ENCODE peak calls at places on chromosomes 12 and 14, in six cellular contexts. One of them, this sample, is unnamed.

GRCh38 chr12:115201928-115202327 is 518.0 kb upstream of the TBX3 start:
- DNase-seq in uterus: no peak
- DNase-seq in CD8-positive, alpha-beta T cell: no peak
- DNase-seq in AG10803: no peak
- DNase-seq in GM20000: no peak
- DNase-seq in mesothelial cell of epicardium: no peak
- DNase-seq in this sample: no peak

GRCh38 chr14:73829526-73830431 is 21.9 kb upstream of the PTGR2 start:
- DNase-seq in uterus: no peak
- DNase-seq in CD8-positive, alpha-beta T cell: no peak
- DNase-seq in AG10803: peak
- DNase-seq in GM20000: peak
- DNase-seq in mesothelial cell of epicardium: no peak
- DNase-seq in this sample: no peak

GRCh38 chr12:109065154-109065852 is 12.9 kb downstream of the USP30 start:
- DNase-seq in uterus: no peak
- DNase-seq in CD8-positive, alpha-beta T cell: no peak
- DNase-seq in AG10803: no peak
- DNase-seq in GM20000: no peak
- DNase-seq in mesothelial cell of epicardium: no peak
- DNase-seq in this sample: no peak

GRCh38 chr12:15861404-15861803 is 20.8 kb upstream of the STRAP start:
- DNase-seq in uterus: no peak
- DNase-seq in CD8-positive, alpha-beta T cell: no peak
- DNase-seq in AG10803: no peak
- DNase-seq in GM20000: no peak
- DNase-seq in mesothelial cell of epicardium: no peak
- DNase-seq in this sample: no peak

GRCh38 chr12:124085419-124085818 is 112.4 kb downstream of the ZNF664 start:
- DNase-seq in uterus: no peak
- DNase-seq in CD8-positive, alpha-beta T cell: no peak
- DNase-seq in AG10803: no peak
- DNase-seq in GM20000: no peak
- DNase-seq in mesothelial cell of epicardium: no peak
- DNase-seq in this sample: no peak

GRCh38 chr14:76771432-76771980 is 10.2 kb downstream of the VASH1 start:
- DNase-seq in uterus: no peak
- DNase-seq in CD8-positive, alpha-beta T cell: no peak
- DNase-seq in AG10803: no peak
- DNase-seq in GM20000: no peak
- DNase-seq in mesothelial cell of epicardium: no peak
- DNase-seq in this sample: no peak

GRCh38 chr12:26799741-26800140 is 33.3 kb downstream of the ITPR2 start:
- DNase-seq in uterus: no peak
- DNase-seq in CD8-positive, alpha-beta T cell: no peak
- DNase-seq in AG10803: no peak
- DNase-seq in GM20000: no peak
- DNase-seq in mesothelial cell of epicardium: no peak
- DNase-seq in this sample: no peak

GRCh38 chr12:52168019-52168717 is 23.6 kb downstream of the KRT80 start:
- DNase-seq in uterus: no peak
- DNase-seq in CD8-positive, alpha-beta T cell: no peak
- DNase-seq in AG10803: no peak
- DNase-seq in GM20000: no peak
- DNase-seq in mesothelial cell of epicardium: no peak
- DNase-seq in this sample: no peak

GRCh38 chr12:41962171-41962572 is 182.5 kb downstream of the GXYLT1 start:
- DNase-seq in uterus: no peak
- DNase-seq in CD8-positive, alpha-beta T cell: no peak
- DNase-seq in AG10803: no peak
- DNase-seq in GM20000: no peak
- DNase-seq in mesothelial cell of epicardium: no peak
- DNase-seq in this sample: no peak

DNA sequence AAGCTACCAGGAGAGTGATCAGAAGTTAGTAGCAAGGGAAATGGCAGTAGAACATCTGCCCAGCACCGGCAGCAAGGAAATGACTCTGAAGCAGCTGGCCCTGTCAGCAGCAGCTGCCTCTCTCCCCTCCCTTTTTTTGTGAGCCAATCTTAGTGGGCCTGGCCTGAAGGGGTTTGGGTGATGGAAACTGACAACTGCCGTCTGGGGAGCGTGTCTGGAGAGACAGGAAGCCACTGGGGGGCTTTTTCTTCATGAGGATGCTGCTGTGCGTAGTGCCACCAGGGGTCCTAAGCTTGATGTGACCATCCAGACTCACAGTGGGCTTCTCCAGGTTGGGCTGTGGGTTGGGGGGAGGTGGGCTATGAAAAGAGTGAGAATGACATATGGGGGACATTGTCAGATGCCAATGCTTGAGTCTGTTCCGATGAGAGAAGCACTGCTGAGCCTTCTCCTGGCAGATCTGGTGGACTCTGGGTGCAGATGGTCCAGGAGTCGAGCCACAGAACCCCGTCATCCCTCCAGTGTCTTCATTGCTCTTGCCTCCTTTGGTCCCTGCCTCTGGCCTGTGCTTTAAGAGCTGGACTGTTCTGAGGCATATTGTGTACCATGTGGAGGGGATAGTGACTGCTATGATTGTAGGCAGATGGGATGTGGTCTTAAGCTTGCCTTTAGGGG is 87.6 kb upstream of the HIF1A start:
- DNase-seq in uterus: no peak
- DNase-seq in CD8-positive, alpha-beta T cell: peak
- DNase-seq in AG10803: no peak
- DNase-seq in GM20000: no peak
- DNase-seq in mesothelial cell of epicardium: no peak
- DNase-seq in this sample: peak
- TF ChIP-seq CTCF in uterus: no peak
- TF ChIP-seq CTCF in CD8-positive, alpha-beta T cell: no peak
- TF ChIP-seq CTCF in AG10803: peak
- TF ChIP-seq CTCF in GM20000: no peak
- TF ChIP-seq CTCF in mesothelial cell of epicardium: no peak
- TF ChIP-seq CTCF in this sample: no peak

DNA sequence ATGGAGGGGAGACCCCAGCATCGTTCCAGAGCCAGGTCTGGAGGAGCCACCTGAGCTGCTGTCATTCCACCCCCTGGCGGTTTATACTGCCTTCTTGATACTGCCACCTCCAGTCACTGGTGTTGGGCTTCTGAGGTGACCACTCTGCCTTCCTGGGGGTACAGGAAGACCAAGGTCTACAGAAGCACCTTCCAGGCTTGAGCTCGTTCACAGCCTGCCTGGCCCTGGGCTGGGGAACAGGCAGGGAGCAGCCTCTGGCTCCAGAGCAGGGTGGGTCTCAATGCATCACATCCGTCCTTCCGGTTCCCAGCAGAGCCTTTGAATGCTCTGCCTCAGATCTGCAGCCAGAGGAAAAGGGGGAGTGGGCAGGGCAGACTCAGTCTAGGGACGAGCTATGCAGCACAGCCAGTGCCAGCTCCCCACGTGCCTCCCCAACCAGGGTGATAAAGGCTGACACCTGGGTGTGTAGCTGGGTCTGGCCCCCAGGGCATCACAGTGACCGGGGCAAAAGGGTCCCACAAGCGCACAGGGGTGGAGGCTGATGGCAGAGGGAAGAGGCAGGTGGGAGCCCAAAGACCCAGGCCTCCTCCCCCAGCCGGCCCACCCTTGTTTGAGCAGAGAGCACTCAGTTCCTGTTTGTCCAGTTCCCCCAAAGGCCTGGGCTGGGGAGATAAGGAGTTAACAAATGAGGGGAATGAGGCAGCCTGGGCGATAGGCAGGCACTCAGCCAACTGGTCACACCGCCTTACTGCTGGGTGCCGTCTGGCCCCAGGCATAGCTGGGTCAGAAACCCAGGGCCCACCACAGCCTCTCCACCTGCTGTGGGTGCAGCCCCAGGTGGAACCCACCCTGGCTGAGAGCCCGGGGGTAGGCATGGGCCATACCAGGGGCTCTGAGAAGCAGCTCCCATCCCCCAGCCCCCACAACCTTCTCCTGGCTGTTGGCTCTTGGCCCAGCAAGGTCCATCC is 17.1 kb downstream of the DEGS2 start:
- DNase-seq in uterus: peak
- DNase-seq in CD8-positive, alpha-beta T cell: no peak
- DNase-seq in AG10803: no peak
- DNase-seq in GM20000: no peak
- DNase-seq in mesothelial cell of epicardium: peak
- DNase-seq in this sample: no peak
- TF ChIP-seq CTCF in uterus: no peak
- TF ChIP-seq CTCF in CD8-positive, alpha-beta T cell: no peak
- TF ChIP-seq CTCF in AG10803: no peak
- TF ChIP-seq CTCF in GM20000: no peak
- TF ChIP-seq CTCF in mesothelial cell of epicardium: no peak
- TF ChIP-seq CTCF in this sample: no peak

GRCh38 chr12:86838709-86839108 is 582.5 kb upstream of the MGAT4C start:
- DNase-seq in uterus: no peak
- DNase-seq in CD8-positive, alpha-beta T cell: no peak
- DNase-seq in AG10803: no peak
- DNase-seq in GM20000: no peak
- DNase-seq in mesothelial cell of epicardium: no peak
- DNase-seq in this sample: no peak
- TF ChIP-seq CTCF in uterus: no peak
- TF ChIP-seq CTCF in CD8-positive, alpha-beta T cell: no peak
- TF ChIP-seq CTCF in AG10803: no peak
- TF ChIP-seq CTCF in GM20000: no peak
- TF ChIP-seq CTCF in mesothelial cell of epicardium: no peak
- TF ChIP-seq CTCF in this sample: no peak

DNA sequence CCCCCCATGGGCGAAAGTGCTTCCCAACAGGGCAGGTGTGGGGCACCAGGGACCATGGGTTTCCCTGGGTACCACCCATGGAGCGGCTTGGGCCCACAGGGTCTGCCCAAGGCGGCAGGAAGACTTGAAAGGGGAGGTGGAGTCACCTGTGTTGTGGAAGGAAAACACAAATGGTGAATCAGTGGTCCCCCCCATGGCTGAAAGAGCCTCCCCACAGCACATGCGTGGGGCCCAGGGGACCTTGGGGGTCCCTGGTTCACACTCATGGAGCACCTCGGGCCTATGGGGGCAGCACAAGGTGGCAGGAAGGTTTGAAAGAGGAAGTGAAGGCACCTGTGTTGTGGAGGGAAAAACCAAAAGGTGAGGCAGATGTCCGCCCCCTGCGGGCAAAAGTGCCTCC is 581.9 kb downstream of the ALG10 start:
- DNase-seq in uterus: peak
- DNase-seq in CD8-positive, alpha-beta T cell: no peak
- DNase-seq in AG10803: no peak
- DNase-seq in GM20000: no peak
- DNase-seq in mesothelial cell of epicardium: no peak
- DNase-seq in this sample: no peak
- TF ChIP-seq CTCF in uterus: no peak
- TF ChIP-seq CTCF in CD8-positive, alpha-beta T cell: no peak
- TF ChIP-seq CTCF in AG10803: no peak
- TF ChIP-seq CTCF in GM20000: no peak
- TF ChIP-seq CTCF in mesothelial cell of epicardium: no peak
- TF ChIP-seq CTCF in this sample: no peak

GRCh38 chr14:63367742-63368364 is 49.1 kb upstream of the GPHB5 start:
- DNase-seq in uterus: no peak
- DNase-seq in CD8-positive, alpha-beta T cell: no peak
- DNase-seq in AG10803: no peak
- DNase-seq in GM20000: no peak
- DNase-seq in mesothelial cell of epicardium: no peak
- DNase-seq in this sample: no peak
- TF ChIP-seq CTCF in uterus: no peak
- TF ChIP-seq CTCF in CD8-positive, alpha-beta T cell: no peak
- TF ChIP-seq CTCF in AG10803: peak
- TF ChIP-seq CTCF in GM20000: no peak
- TF ChIP-seq CTCF in mesothelial cell of epicardium: no peak
- TF ChIP-seq CTCF in this sample: no peak

GRCh38 chr14:103604620-103605019 is 24.4 kb upstream of the KLC1 start:
- DNase-seq in uterus: no peak
- DNase-seq in CD8-positive, alpha-beta T cell: no peak
- DNase-seq in AG10803: no peak
- DNase-seq in GM20000: no peak
- DNase-seq in mesothelial cell of epicardium: no peak
- DNase-seq in this sample: no peak

GRCh38 chr14:103607822-103608221 is 21.2 kb upstream of the KLC1 start:
- DNase-seq in uterus: no peak
- DNase-seq in CD8-positive, alpha-beta T cell: no peak
- DNase-seq in AG10803: no peak
- DNase-seq in GM20000: no peak
- DNase-seq in mesothelial cell of epicardium: no peak
- DNase-seq in this sample: no peak

GRCh38 chr14:103611215-103611614 is 17.8 kb upstream of the KLC1 start:
- DNase-seq in uterus: no peak
- DNase-seq in CD8-positive, alpha-beta T cell: no peak
- DNase-seq in AG10803: no peak
- DNase-seq in GM20000: no peak
- DNase-seq in mesothelial cell of epicardium: no peak
- DNase-seq in this sample: no peak

GRCh38 chr14:103607039-103607668 is 21.9 kb upstream of the KLC1 start:
- DNase-seq in uterus: peak
- DNase-seq in CD8-positive, alpha-beta T cell: peak
- DNase-seq in AG10803: peak
- DNase-seq in GM20000: peak
- DNase-seq in mesothelial cell of epicardium: no peak
- DNase-seq in this sample: peak
- TF ChIP-seq CTCF in uterus: no peak
- TF ChIP-seq CTCF in CD8-positive, alpha-beta T cell: no peak
- TF ChIP-seq CTCF in AG10803: peak
- TF ChIP-seq CTCF in GM20000: no peak
- TF ChIP-seq CTCF in mesothelial cell of epicardium: no peak
- TF ChIP-seq CTCF in this sample: no peak

GRCh38 chr14:24311837-24312615 is 724 bp downstream of the LTB4R start:
- DNase-seq in uterus: no peak
- DNase-seq in CD8-positive, alpha-beta T cell: no peak
- DNase-seq in AG10803: peak
- DNase-seq in GM20000: no peak
- DNase-seq in mesothelial cell of epicardium: no peak
- DNase-seq in this sample: no peak
- TF ChIP-seq CTCF in uterus: no peak
- TF ChIP-seq CTCF in CD8-positive, alpha-beta T cell: no peak
- TF ChIP-seq CTCF in AG10803: no peak
- TF ChIP-seq CTCF in GM20000: no peak
- TF ChIP-seq CTCF in mesothelial cell of epicardium: no peak
- TF ChIP-seq CTCF in this sample: no peak